ENCODE peak calls at places on chromosome 14, in four cellular contexts. R is HCT116, Q is GM20000, X is esophagus muscularis mucosa. W is an unnamed sample.

GRCh38 chr14:38187475-38187874 is 20.2 kb upstream of the SSTR1 start:
- DNase-seq in Q (no peak), R (no peak), X (no peak), W (no peak)

GRCh38 chr14:100611811-100612480 is 24.7 kb upstream of the BEGAIN start:
- DNase-seq in R (no peak), Q (no peak), X (no peak), W (no peak)

GRCh38 chr14:98900721-98901272 is 371.2 kb downstream of the BCL11B start:
- DNase-seq in R (no peak), Q (no peak), X (no peak), W (no peak)

GRCh38 chr14:56422703-56423213 is 156.8 kb upstream of the TMEM260 start:
- DNase-seq in R (peak), Q (peak), X (no peak), W (no peak)

GRCh38 chr14:81144811-81145598 is 75.8 kb downstream of the GTF2A1 start:
- DNase-seq in R (no peak), Q (no peak), X (no peak), W (no peak)

GRCh38 chr14:24927809-24928208 is 122.1 kb downstream of the STXBP6 start:
- DNase-seq in Q (no peak), R (no peak), X (no peak), W (no peak)

GRCh38 chr14:22536853-22537338 is 52.1 kb downstream of the DAD1 start:
- DNase-seq in Q (peak), X (no peak), R (peak), W (no peak)

GRCh38 chr14:106879241-106879640 is 1352.9 kb downstream of the TMEM121 start:
- DNase-seq in Q (peak), X (no peak), R (peak), W (peak)

GRCh38 chr14:93648440-93649168 is 139.7 kb downstream of the PRIMA1 start:
- DNase-seq in R (peak), X (no peak), Q (peak), W (no peak)

GRCh38 chr14:63174760-63175191 is 29.5 kb upstream of the RHOJ start:
- DNase-seq in X (no peak), R (peak), Q (peak), W (no peak)

GRCh38 chr14:51094282-51094821 is 553 bp downstream of the TRIM9 start:
- DNase-seq in R (no peak), Q (no peak), X (no peak), W (no peak)

GRCh38 chr14:58731465-58732330 is 93.9 kb downstream of the DACT1 start:
- DNase-seq in Q (no peak), X (no peak), R (peak), W (no peak)

GRCh38 chr14:92785601-92786426 is 8.3 kb upstream of the GOLGA5 start:
- DNase-seq in Q (no peak), R (no peak), X (no peak), W (no peak)

GRCh38 chr14:57189070-57189469 is 79.6 kb downstream of the EXOC5 start:
- DNase-seq in R (peak), Q (no peak), X (no peak), W (no peak)

GRCh38 chr14:89388853-89389252 is 28.2 kb downstream of the FOXN3 start:
- DNase-seq in R (no peak), Q (no peak), X (no peak), W (no peak)

GRCh38 chr14:20468773-20469241 is 399 bp upstream of the PNP start:
- DNase-seq in R (no peak), Q (no peak), X (no peak), W (no peak)

GRCh38 chr14:59161571-59162175 is 26.8 kb upstream of the DAAM1 start:
- DNase-seq in X (no peak), Q (peak), R (peak), W (no peak)

GRCh38 chr14:80638620-80639215 is 302.8 kb downstream of the CEP128 start:
- DNase-seq in Q (no peak), R (peak), X (no peak), W (no peak)

GRCh38 chr14:36068777-36069534 is 107.6 kb downstream of the PTCSC3 start:
- DNase-seq in X (no peak), Q (no peak), R (no peak), W (no peak)

GRCh38 chr14:104585966-104586702 is 6.6 kb downstream of the C14orf180 start:
- DNase-seq in R (no peak), Q (no peak), X (no peak), W (no peak)

GRCh38 chr14:24999157-24999556 is 50.8 kb downstream of the STXBP6 start:
- DNase-seq in X (no peak), R (no peak), Q (no peak), W (no peak)

GRCh38 chr14:100806386-100806785 is 19.5 kb upstream of the MEG3 start:
- DNase-seq in R (no peak), Q (no peak), X (no peak), W (no peak)

GRCh38 chr14:76694106-76694505 is 67.2 kb upstream of the VASH1 start:
- DNase-seq in R (no peak), Q (no peak), X (peak), W (peak)

GRCh38 chr14:105476937-105477658 is 2.5 kb downstream of the CRIP2 start:
- DNase-seq in X (no peak), Q (no peak), R (no peak), W (no peak)

GRCh38 chr14:58942516-58942915 is 246.0 kb upstream of the DAAM1 start:
- DNase-seq in Q (no peak), R (no peak), X (no peak), W (no peak)

GRCh38 chr14:24887623-24888304 is 162.2 kb downstream of the STXBP6 start:
- DNase-seq in R (no peak), X (no peak), Q (no peak), W (no peak)

GRCh38 chr14:49966304-49966809 is 73.5 kb downstream of the ARF6 start:
- DNase-seq in R (no peak), Q (no peak), X (no peak), W (no peak)

GRCh38 chr14:71726639-71727085 is 205.6 kb upstream of the RGS6 start:
- DNase-seq in Q (no peak), X (no peak), R (no peak), W (no peak)

GRCh38 chr14:92847220-92848148 is 53.4 kb downstream of the GOLGA5 start:
- DNase-seq in R (no peak), Q (no peak), X (no peak), W (no peak)

GRCh38 chr14:70714055-70714550 is 72.4 kb downstream of the TTC9 start:
- DNase-seq in Q (peak), R (peak), X (no peak), W (no peak)

GRCh38 chr14:23829736-23830474 is 123.7 kb upstream of the DHRS4 start:
- DNase-seq in Q (no peak), R (peak), X (no peak), W (no peak)

GRCh38 chr14:68807148-68807600 is 14.3 kb upstream of the ZFP36L1 start:
- DNase-seq in Q (peak), R (no peak), X (peak), W (peak)

GRCh38 chr14:104826858-104827172 is 25.9 kb downstream of the ZBTB42 start:
- DNase-seq in Q (no peak), R (no peak), X (no peak), W (no peak)

GRCh38 chr14:33848706-33849454 is 102.0 kb downstream of the EGLN3 start:
- DNase-seq in Q (peak), R (peak), X (peak), W (no peak)

GRCh38 chr14:64465856-64466554 is 706 bp downstream of the AKAP5 start:
- DNase-seq in X (no peak), Q (no peak), R (no peak), W (no peak)

GRCh38 chr14:79834856-79835255 is 376.4 kb downstream of the DIO2 start:
- DNase-seq in X (no peak), Q (no peak), R (no peak), W (no peak)

GRCh38 chr14:71621276-71621675 is 311.0 kb upstream of the RGS6 start:
- DNase-seq in Q (no peak), X (no peak), R (no peak), W (no peak)

GRCh38 chr14:103072595-103073366 is 11.2 kb upstream of the LBHD2 start:
- DNase-seq in X (peak), R (no peak), Q (no peak), W (no peak)
- TF ChIP-seq CTCF in X (no peak), R (no peak), Q (no peak), W (no peak)

GRCh38 chr14:52923902-52924575 is 26.8 kb downstream of the FERMT2 start:
- DNase-seq in R (no peak), X (no peak), Q (no peak), W (no peak)
- TF ChIP-seq CTCF in R (peak), X (no peak), Q (no peak), W (no peak)

GRCh38 chr14:91770185-91770584 is 38.3 kb upstream of the CATSPERB start:
- DNase-seq in X (no peak), R (no peak), Q (no peak), W (no peak)
- TF ChIP-seq CTCF in X (no peak), R (no peak), Q (no peak), W (no peak)

DNA sequence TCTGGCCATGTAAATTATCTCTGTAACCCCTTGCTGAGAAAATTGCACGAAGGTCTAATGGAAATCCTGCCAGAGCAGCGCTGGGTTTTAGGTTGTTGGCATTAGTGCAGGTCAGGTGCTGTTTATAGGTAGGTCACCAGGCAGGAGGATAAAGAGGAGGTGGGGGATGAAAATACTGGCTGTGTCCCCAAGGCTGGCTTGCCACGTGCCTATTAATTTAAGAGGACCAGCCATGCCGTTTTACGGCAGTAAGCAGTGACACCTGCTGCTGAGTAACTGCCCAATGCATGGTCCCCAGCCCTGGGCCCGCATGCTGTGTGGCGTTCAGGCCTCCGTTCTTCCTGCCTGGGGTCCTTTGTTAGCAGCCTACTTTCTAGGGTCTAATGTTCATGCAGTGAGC is 67.2 kb downstream of the WDR20 start:
- DNase-seq in R (no peak), Q (no peak), X (no peak), W (no peak)
- TF ChIP-seq CTCF in R (no peak), Q (no peak), X (no peak), W (no peak)

DNA sequence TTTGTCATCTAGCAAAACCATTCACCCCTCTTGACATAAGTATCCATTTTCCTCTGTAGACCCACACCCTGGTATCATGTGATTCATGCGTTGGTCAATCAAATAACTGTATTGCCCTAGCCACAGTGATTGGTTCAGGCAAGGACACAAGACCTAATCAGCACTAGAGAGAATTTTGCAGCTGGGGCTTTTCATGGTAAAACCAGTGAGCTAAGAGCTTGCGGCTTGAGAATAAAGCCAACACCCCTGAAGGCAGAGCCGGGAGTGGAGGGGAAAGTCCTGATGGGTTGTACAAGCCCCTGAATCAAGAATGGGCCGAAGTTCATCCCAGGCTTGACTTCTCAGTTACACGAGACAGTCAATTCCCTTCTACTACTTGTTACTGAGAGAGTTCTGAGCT is 33.2 kb upstream of the LTBP2 start:
- DNase-seq in Q (no peak), X (no peak), R (no peak), W (no peak)
- TF ChIP-seq CTCF in Q (no peak), X (no peak), R (no peak), W (no peak)

DNA sequence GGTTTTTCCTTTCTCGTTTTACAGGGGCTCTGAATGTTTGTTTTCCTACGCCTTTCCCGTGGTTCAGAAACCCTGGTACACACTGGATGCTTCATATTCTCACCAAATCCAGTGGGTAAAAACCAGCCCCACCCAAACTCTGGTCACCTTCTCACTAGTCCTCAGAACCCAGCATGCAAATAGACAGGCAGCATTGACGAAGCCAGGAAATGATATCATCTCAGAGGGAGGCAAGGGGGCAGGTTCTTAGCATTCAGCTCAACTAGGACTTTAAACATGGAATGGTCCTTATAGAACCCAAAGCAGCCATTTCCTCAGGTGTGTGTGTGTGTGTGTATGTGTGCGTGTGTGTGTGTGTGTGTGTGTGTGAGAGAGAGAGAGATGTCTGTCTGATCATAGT is 142.0 kb downstream of the KCNK10 start:
- DNase-seq in R (no peak), Q (peak), X (no peak), W (peak)
- TF ChIP-seq CTCF in R (no peak), Q (no peak), X (no peak), W (no peak)

DNA sequence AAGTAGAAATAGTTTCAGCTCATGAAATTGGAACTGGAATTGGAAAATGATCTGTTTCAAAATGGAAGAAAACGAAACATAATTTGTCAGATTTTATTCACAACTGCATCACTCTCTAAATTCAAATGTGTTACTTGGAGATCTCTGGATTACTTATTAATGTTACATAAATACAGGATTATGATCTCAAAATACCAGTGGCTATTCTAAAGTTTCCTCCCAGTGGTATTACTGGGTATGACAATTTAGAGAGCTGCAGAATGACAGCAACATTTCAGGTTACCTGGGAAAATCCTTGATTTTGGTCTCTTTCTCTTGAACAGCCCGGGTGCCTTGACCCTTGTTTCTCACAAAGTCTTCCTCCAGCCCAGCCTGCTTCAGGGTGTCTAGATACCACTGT is 14.2 kb downstream of the FAM161B start:
- DNase-seq in Q (no peak), X (no peak), R (no peak), W (no peak)
- TF ChIP-seq CTCF in Q (no peak), X (no peak), R (no peak), W (peak)

W was measured in osteocyte.